ENCODE peak calls at places on chromosomes 7 and 10, in four cellular contexts. D is transverse colon, Z is IMR-90, Q is adrenal gland. A is an unnamed sample.

GRCh38 chr10:103648951-103649532 is 155.5 kb downstream of the NEURL1 start:
- DNase-seq in D (no peak), Z (peak), Q (peak), A (no peak)

GRCh38 chr10:57579926-57580325 is 687.8 kb downstream of the IPMK start:
- DNase-seq in D (no peak), Z (peak), Q (no peak), A (no peak)

GRCh38 chr7:114026486-114027089 is 107.8 kb upstream of the PPP1R3A start:
- DNase-seq in D (no peak), Z (peak), Q (no peak), A (peak)

GRCh38 chr10:69403519-69403918 is 13.2 kb downstream of the TACR2 start:
- DNase-seq in D (no peak), Z (peak), Q (no peak), A (no peak)

GRCh38 chr10:110735620-110736027 is 91.5 kb downstream of the RBM20 start:
- DNase-seq in D (no peak), Z (no peak), Q (no peak), A (no peak)

GRCh38 chr10:71270301-71270777 is 48.7 kb upstream of the SLC29A3 start:
- DNase-seq in D (peak), Z (peak), Q (peak), A (peak)

GRCh38 chr10:3399756-3400155 is 227.2 kb upstream of the PITRM1 start:
- DNase-seq in D (no peak), Z (peak), Q (no peak), A (no peak)

GRCh38 chr10:62681211-62681940 is 123.1 kb upstream of the ADO start:
- DNase-seq in D (peak), Z (no peak), Q (no peak), A (no peak)

GRCh38 chr7:114051871-114052324 is 133.1 kb upstream of the PPP1R3A start:
- DNase-seq in D (no peak), Z (no peak), Q (no peak), A (no peak)

GRCh38 chr10:23439920-23440875 is 1.3 kb downstream of the OTUD1 start:
- DNase-seq in D (peak), Z (peak), Q (peak), A (peak)

GRCh38 chr7:80603940-80604339 is 34.5 kb upstream of the CD36 start:
- DNase-seq in D (no peak), Z (no peak), Q (no peak), A (no peak)

GRCh38 chr10:99827906-99828305 is 45.5 kb downstream of the ABCC2 start:
- DNase-seq in D (no peak), Z (peak), Q (no peak), A (no peak)

GRCh38 chr10:21069929-21070363 is 172.8 kb upstream of the NEBL start:
- DNase-seq in D (no peak), Z (no peak), Q (no peak), A (no peak)

GRCh38 chr10:121522841-121523240 is 75.4 kb downstream of the FGFR2 start:
- DNase-seq in D (no peak), Z (no peak), Q (no peak), A (no peak)

GRCh38 chr7:138632384-138632783 is 68.8 kb downstream of the SVOPL start:
- DNase-seq in D (no peak), Z (no peak), Q (no peak), A (no peak)

GRCh38 chr7:47511698-47512370 is 70.1 kb downstream of the TNS3 start:
- DNase-seq in D (no peak), Z (no peak), Q (no peak), A (no peak)

GRCh38 chr10:120962386-120963052 is 111.4 kb downstream of the WDR11 start:
- DNase-seq in D (no peak), Z (no peak), Q (peak), A (no peak)

GRCh38 chr10:67306588-67307205 is 380.9 kb downstream of the LRRTM3 start:
- DNase-seq in D (no peak), Z (peak), Q (no peak), A (no peak)

GRCh38 chr7:37759519-37759918 is 76.0 kb downstream of the GPR141 start:
- DNase-seq in D (no peak), Z (no peak), Q (no peak), A (no peak)

GRCh38 chr10:75211007-75211735 is 575 bp downstream of the VDAC2 start:
- DNase-seq in D (peak), Z (peak), Q (peak), A (peak)

GRCh38 chr10:116160271-116160670 is 112.7 kb downstream of the GFRA1 start:
- DNase-seq in D (no peak), Z (no peak), Q (no peak), A (no peak)

GRCh38 chr10:44925224-44925623 is 14.1 kb downstream of the TMEM72 start:
- DNase-seq in D (no peak), Z (peak), Q (peak), A (peak)

GRCh38 chr10:88820990-88821389 is 18.5 kb downstream of the LIPM start:
- DNase-seq in D (no peak), Z (peak), Q (no peak), A (no peak)

GRCh38 chr10:79018591-79019011 is 50.2 kb upstream of the ZMIZ1 start:
- DNase-seq in D (no peak), Z (peak), Q (peak), A (no peak)

GRCh38 chr7:4951304-4951703 is 7.7 kb downstream of the MMD2 start:
- DNase-seq in D (no peak), Z (no peak), Q (no peak), A (no peak)

GRCh38 chr7:139828880-139829653 is at the start of gene TBXAS1:
- DNase-seq in D (peak), Z (peak), Q (peak), A (no peak)

GRCh38 chr7:112036071-112036470 is 170.1 kb downstream of the DOCK4 start:
- DNase-seq in D (no peak), Z (peak), Q (no peak), A (no peak)

GRCh38 chr10:80410122-80410521 is 1.8 kb downstream of the PRXL2A start:
- DNase-seq in D (peak), Z (no peak), Q (no peak), A (no peak)

GRCh38 chr7:37694208-37695080 is 10.9 kb downstream of the GPR141 start:
- DNase-seq in D (no peak), Z (no peak), Q (no peak), A (no peak)

GRCh38 chr10:3886191-3886590 is 101.2 kb upstream of the KLF6 start:
- DNase-seq in D (no peak), Z (peak), Q (peak), A (no peak)

GRCh38 chr10:24963646-24964045 is 11.2 kb upstream of the PRTFDC1 start:
- DNase-seq in D (no peak), Z (no peak), Q (no peak), A (no peak)

GRCh38 chr10:24962998-24963397 is 10.6 kb upstream of the PRTFDC1 start:
- DNase-seq in D (no peak), Z (peak), Q (no peak), A (no peak)

GRCh38 chr10:24961582-24961981 is 9.2 kb upstream of the PRTFDC1 start:
- DNase-seq in D (no peak), Z (no peak), Q (no peak), A (no peak)

GRCh38 chr10:24957624-24958435 is 5.4 kb upstream of the PRTFDC1 start:
- DNase-seq in D (no peak), Z (peak), Q (no peak), A (no peak)

DNA sequence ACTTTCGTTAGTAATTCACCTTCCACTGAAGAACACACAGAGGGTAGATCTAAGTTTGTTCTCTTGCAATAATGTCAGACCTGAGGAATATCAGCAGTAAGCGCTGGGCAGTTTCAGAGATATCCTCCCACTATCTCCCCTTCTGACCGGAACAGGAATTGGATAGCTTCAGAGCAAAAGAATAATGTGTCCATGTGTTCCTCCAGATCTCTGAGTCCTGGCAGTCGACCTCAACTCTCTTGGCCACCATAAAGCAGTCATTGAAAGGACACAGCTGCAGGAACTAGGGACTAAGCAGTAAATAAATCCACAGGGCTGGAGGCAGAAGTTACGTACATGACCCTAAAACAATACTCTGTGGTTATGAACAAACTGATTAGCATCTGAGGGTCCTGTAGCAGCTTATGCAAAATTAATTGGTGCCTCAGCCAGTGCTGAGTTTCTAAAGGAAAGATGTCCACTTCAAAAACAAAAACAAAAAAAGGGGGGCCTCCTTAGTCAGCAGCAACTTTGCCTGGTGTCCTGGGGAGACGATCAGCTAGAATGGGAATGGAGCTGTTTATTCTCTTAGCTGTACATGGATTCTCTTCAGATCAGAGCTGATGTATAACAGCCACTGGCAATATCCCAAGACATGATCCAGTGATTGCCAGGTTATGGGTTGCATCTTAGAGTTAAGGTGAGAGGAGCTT is 6.4 kb upstream of the PRTFDC1 start:
- DNase-seq in D (peak), Z (peak), Q (peak), A (no peak)
- TF ChIP-seq POLR2A in D (no peak), Z (no peak), Q (no peak), A (no peak)

DNA sequence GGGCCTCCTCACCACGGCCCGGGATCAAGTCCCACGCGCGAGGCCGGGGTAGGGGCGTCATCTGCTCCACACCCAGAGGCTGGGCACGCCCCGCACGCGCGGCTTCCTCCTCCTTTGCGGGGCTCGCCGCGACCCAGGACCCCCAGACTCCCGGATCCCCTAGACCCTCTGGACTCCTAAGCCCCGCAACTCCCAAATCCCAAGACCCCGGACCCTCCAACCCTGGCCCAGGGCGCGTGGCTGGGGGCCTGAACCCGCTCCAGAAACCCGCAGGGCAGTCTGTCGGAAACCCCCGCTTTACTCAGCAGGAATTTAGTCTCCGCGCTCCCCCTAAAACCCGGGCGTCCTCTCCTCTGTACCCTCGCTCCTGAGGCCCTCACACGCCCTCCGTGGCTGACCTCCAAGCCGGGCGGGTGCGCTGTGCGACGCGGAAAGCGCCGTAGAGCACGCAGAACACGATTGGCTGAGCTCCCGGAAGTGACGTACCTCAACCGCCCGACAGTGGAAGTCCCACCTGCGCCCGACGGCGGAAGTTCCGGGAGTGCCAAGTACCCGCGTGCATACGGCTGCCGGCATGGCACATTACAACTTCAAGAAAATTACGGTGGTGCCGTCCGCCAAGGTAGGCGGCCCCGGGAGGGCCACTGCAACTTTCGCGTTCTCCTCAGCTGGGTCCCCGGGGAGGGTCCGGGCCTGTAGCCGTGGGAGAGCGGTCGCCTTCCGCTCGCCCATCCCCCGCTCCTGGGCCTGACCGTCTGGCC is at the start of gene GTPBP4:
- DNase-seq in D (peak), Z (peak), Q (peak), A (peak)
- TF ChIP-seq POLR2A in D (peak), Z (peak), Q (peak), A (peak)

GRCh38 chr7:99928994-99929729 is at the start of gene GJC3:
- DNase-seq in D (peak), Z (peak), Q (peak), A (no peak)
- TF ChIP-seq POLR2A in D (no peak), Z (no peak), Q (no peak), A (no peak)

GRCh38 chr10:4931587-4931986 is 31.6 kb upstream of the AKR1C1 start:
- DNase-seq in D (no peak), Z (no peak), Q (peak), A (no peak)
- TF ChIP-seq POLR2A in D (no peak), Z (no peak), Q (no peak), A (peak)

DNA sequence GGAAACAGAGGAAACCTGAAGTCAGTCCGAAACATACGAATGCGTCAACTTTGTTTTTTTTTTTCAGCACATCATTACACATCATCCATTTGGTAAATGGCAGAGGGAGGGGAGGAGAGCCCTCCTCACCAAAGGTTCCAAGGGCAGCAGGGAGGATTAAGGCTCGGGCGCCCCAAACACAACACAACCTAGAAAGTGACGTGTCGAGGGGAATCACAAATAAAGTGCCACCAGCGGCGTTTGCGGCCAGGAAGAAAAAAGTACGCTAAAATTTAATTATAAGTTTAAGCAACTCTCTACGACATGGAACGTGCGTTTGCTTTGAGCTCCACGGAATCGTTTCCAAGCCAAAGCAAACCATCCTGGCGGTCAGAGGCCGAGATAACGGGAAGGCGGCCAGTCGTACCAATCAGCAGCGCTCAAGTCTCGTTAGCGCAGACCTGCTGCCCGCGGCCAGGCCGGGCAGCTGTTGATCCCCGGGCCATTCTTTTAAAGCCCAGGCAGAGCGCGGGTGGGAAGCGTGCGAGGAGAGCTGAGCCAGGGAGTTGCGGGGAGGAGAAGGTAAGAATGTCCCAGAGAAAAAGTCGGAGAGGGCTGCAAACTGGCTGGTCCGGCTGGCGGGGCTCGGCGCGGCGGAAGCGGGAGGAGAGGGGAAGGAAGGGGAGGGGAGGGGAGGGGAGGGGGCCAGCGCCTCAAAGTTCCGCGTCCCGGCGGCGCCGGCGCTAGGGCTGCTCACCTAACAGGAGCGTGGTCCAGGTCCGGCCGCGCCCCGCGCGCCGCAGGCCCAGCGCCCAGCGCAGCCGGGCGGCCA is 719 bp downstream of the DPY19L1 start:
- DNase-seq in D (peak), Z (peak), Q (peak), A (peak)
- TF ChIP-seq POLR2A in D (no peak), Z (no peak), Q (no peak), A (peak)

DNA sequence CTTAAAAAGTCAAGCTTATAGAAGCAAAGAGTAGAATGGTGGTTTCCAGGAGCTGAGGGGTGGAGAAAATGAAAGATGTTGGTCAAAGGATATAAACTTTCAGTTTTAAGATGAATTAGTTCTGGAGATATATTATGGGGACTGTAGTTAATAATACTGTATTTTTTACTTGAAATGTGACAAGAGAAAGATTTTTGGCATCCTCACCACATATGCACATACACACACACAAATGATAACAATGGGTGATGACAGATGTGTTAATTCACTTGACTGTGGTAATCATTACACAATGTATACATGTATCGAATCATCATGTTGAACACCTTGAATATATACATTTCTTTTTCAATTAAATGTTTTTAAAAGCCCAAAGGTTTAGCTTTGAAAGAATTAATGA is 32.7 kb upstream of the ZPBP start:
- DNase-seq in D (no peak), Z (no peak), Q (no peak), A (no peak)
- TF ChIP-seq POLR2A in D (no peak), Z (no peak), Q (no peak), A (no peak)